ENCODE peak calls at places on chromosomes 12 and 14, in ten cellular contexts. E, V, O, P, J, N, G, F, Z and C are unnamed samples.

GRCh38 chr12:93591137-93591868 is 18.8 kb downstream of the SOCS2 start:
- DNase-seq in F (peak), J (peak), V (peak), N (peak), E (peak), P (no peak), Z (no peak), O (no peak), G (peak), C (no peak)

GRCh38 chr12:50764116-50764860 is 387 bp downstream of the ATF1 start:
- DNase-seq in F (peak), E (peak), J (peak), G (peak), Z (peak), N (peak), P (peak), V (peak), O (no peak), C (peak)

GRCh38 chr12:10065241-10065640 is 33.5 kb downstream of the CLEC1A start:
- DNase-seq in O (no peak), N (no peak), E (no peak), V (no peak), Z (no peak), J (no peak), G (no peak), F (no peak), P (no peak), C (no peak)

GRCh38 chr12:10491766-10492165 is 13.9 kb upstream of the EIF2S3B start:
- DNase-seq in N (no peak), G (no peak), P (no peak), J (no peak), O (no peak), V (no peak), Z (no peak), E (no peak), F (no peak), C (no peak)

GRCh38 chr14:74898083-74898482 is 16.4 kb downstream of the DLST start:
- DNase-seq in V (no peak), F (no peak), E (no peak), P (no peak), Z (no peak), O (no peak), G (no peak), J (no peak), N (no peak), C (no peak)

GRCh38 chr12:116162071-116162470 is 115.4 kb downstream of the MED13L start:
- DNase-seq in N (no peak), F (no peak), V (no peak), E (no peak), P (no peak), Z (no peak), J (no peak), G (no peak), O (no peak), C (no peak)

GRCh38 chr12:58341791-58342190 is 400.4 kb downstream of the ATP23 start:
- DNase-seq in P (no peak), N (no peak), J (no peak), Z (no peak), G (no peak), O (no peak), V (no peak), E (peak), F (no peak), C (no peak)

GRCh38 chr14:92362781-92363235 is 39.8 kb downstream of the SLC24A4 start:
- DNase-seq in O (no peak), J (peak), E (peak), Z (no peak), F (peak), N (no peak), P (no peak), V (no peak), G (peak), C (no peak)

GRCh38 chr14:76138758-76139723 is 12.7 kb upstream of the GPATCH2L start:
- DNase-seq in N (no peak), F (no peak), O (no peak), Z (no peak), G (no peak), P (no peak), E (no peak), V (no peak), J (no peak), C (no peak)

GRCh38 chr14:96084796-96085195 is 45.6 kb downstream of the C14orf132 start:
- DNase-seq in P (no peak), V (peak), J (no peak), Z (no peak), E (no peak), G (no peak), F (peak), N (no peak), O (peak), C (no peak)

GRCh38 chr14:57833304-57833703 is 32.6 kb downstream of the SLC35F4 start:
- DNase-seq in G (peak), N (no peak), Z (no peak), F (no peak), O (no peak), P (no peak), V (peak), J (peak), E (peak), C (no peak)

GRCh38 chr12:88144546-88145468 is 2.7 kb downstream of the TMTC3 start:
- DNase-seq in N (no peak), Z (no peak), J (no peak), F (no peak), V (no peak), P (no peak), E (no peak), G (no peak), O (no peak), C (no peak)

GRCh38 chr12:122406701-122407154 is 15.7 kb downstream of the CLIP1 start:
- DNase-seq in Z (no peak), J (no peak), O (no peak), F (no peak), P (no peak), G (peak), V (no peak), N (no peak), E (peak), C (no peak)

GRCh38 chr14:38662781-38663180 is 406.9 kb upstream of the CLEC14A start:
- DNase-seq in N (no peak), Z (no peak), V (no peak), G (no peak), P (no peak), F (no peak), O (no peak), J (no peak), E (no peak), C (no peak)

GRCh38 chr14:65012353-65012752 is 25.7 kb downstream of the FNTB start:
- DNase-seq in P (no peak), Z (no peak), O (no peak), V (no peak), G (no peak), E (no peak), J (no peak), F (no peak), N (no peak), C (no peak)

GRCh38 chr12:25054783-25055144 is 105.9 kb upstream of the BCAT1 start:
- DNase-seq in J (no peak), Z (peak), P (no peak), E (no peak), V (no peak), G (no peak), N (no peak), O (no peak), F (no peak), C (peak)

GRCh38 chr14:67031920-67032774 is 157.1 kb upstream of the GARIN2 start:
- DNase-seq in Z (no peak), F (no peak), J (no peak), V (no peak), G (no peak), N (no peak), O (no peak), E (no peak), P (no peak), C (no peak)

GRCh38 chr14:21614245-21614644 is 20.5 kb downstream of the OR10G2 start:
- DNase-seq in F (no peak), V (no peak), E (no peak), J (no peak), G (no peak), O (no peak), Z (no peak), P (no peak), N (no peak), C (no peak)